ENCODE peak calls at places on chromosomes 7 and 10, in four cellular contexts. Q is A549, R is WTC11, V is K562. I is an unnamed sample.

GRCh38 chr7:42745357-42746022 is 166.4 kb downstream of the C7orf25 start:
- DNase-seq in V (peak), Q (peak), R (peak), I (peak)

GRCh38 chr7:19294629-19295028 is 149.4 kb upstream of the FERD3L start:
- DNase-seq in V (no peak), Q (no peak), R (no peak), I (no peak)

GRCh38 chr10:29807407-29807806 is 172.6 kb upstream of the SVIL start:
- DNase-seq in V (no peak), Q (peak), R (no peak), I (no peak)

GRCh38 chr10:13690281-13690825 is 103.6 kb downstream of the PRPF18 start:
- DNase-seq in Q (no peak), R (peak), V (no peak), I (no peak)

GRCh38 chr10:48582970-48583369 is 21.9 kb downstream of the ARHGAP22 start:
- DNase-seq in R (no peak), V (no peak), Q (no peak), I (no peak)

GRCh38 chr10:5525581-5526271 is 965 bp downstream of the CALML3 start:
- DNase-seq in V (no peak), R (no peak), Q (no peak), I (no peak)

GRCh38 chr10:96756111-96756903 is 36.0 kb upstream of the PIK3AP1 start:
- DNase-seq in R (no peak), V (no peak), Q (no peak), I (no peak)

GRCh38 chr7:156420496-156420895 is 220.1 kb upstream of the RNF32 start:
- DNase-seq in Q (no peak), V (no peak), R (no peak), I (no peak)

GRCh38 chr7:155833651-155834050 is 21.4 kb upstream of the SHH start:
- DNase-seq in Q (no peak), V (no peak), R (no peak), I (no peak)

GRCh38 chr7:50788393-50788792 is 5.7 kb upstream of the GRB10 start:
- DNase-seq in V (no peak), R (no peak), Q (peak), I (no peak)

GRCh38 chr7:55260671-55261385 is 104.3 kb upstream of the LANCL2 start:
- DNase-seq in R (no peak), V (no peak), Q (no peak), I (no peak)

GRCh38 chr7:133253522-133253882 is 624 bp downstream of the EXOC4 start:
- DNase-seq in Q (peak), V (peak), R (no peak), I (peak)

DNA sequence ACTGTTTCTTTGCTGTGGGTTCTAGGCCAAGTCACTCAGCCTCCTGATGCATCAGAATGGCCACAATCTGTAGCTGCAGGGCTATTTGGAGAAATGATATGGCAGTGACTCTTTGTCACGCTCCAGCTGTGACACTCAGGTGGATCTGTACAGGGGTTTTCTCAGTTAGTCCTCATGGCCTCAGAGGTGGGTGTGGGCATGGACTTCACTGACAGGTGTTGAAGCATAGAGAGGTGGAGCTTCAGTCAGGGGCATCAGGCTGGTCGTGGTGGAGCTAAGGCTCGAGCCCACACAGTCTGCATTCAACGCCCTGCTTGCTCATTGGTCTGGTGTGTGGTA is 21.2 kb downstream of the PALD1 start:
- DNase-seq in R (no peak), V (no peak), Q (no peak), I (no peak)
- TF ChIP-seq HMGXB4 in R (no peak), V (no peak), Q (no peak), I (no peak)

GRCh38 chr10:123156091-123156490 is 1.9 kb downstream of the BUB3 start:
- DNase-seq in R (no peak), V (no peak), Q (no peak), I (no peak)
- TF ChIP-seq HMGXB4 in R (no peak), V (no peak), Q (no peak), I (no peak)

GRCh38 chr7:4484545-4484944 is 197.6 kb upstream of the FOXK1 start:
- DNase-seq in R (no peak), V (no peak), Q (no peak), I (no peak)

GRCh38 chr7:4483851-4484250 is 198.2 kb upstream of the FOXK1 start:
- DNase-seq in R (no peak), V (no peak), Q (no peak), I (no peak)

GRCh38 chr7:4479367-4480039 is 202.6 kb upstream of the FOXK1 start:
- DNase-seq in Q (peak), R (peak), V (peak), I (peak)
- TF ChIP-seq HMGXB4 in Q (no peak), R (no peak), V (no peak), I (no peak)

DNA sequence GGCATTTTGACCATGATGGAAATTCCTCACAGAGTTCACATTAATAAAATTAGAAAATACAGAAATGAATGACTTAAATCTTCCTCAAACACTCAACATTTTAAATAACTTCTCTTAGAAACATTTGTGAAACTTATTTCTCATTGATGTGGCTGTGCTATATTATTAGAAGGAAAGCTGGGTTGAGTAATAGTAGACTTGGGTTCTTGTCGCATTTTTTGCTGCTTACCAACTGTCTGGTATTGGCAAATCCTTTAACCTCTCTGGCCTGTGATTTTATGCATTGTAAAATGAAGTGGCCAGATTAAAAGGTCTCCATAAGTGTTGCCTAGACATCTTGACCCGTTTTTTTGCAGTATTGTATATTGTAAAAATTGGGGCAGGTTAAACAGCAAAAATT is 66.5 kb downstream of the VPS50 start:
- DNase-seq in Q (no peak), V (no peak), R (no peak), I (no peak)
- TF ChIP-seq HMGXB4 in Q (no peak), V (no peak), R (no peak), I (no peak)

GRCh38 chr7:150688630-150689029 is 3.1 kb downstream of the GIMAP2 start:
- DNase-seq in Q (no peak), V (no peak), R (no peak), I (no peak)

GRCh38 chr7:150686030-150686626 is 622 bp downstream of the GIMAP2 start:
- DNase-seq in V (no peak), Q (no peak), R (no peak), I (no peak)

GRCh38 chr7:150685219-150686029 is at the start of gene GIMAP2:
- DNase-seq in Q (no peak), R (no peak), V (peak), I (no peak)
- TF ChIP-seq HMGXB4 in Q (no peak), R (no peak), V (no peak), I (no peak)

DNA sequence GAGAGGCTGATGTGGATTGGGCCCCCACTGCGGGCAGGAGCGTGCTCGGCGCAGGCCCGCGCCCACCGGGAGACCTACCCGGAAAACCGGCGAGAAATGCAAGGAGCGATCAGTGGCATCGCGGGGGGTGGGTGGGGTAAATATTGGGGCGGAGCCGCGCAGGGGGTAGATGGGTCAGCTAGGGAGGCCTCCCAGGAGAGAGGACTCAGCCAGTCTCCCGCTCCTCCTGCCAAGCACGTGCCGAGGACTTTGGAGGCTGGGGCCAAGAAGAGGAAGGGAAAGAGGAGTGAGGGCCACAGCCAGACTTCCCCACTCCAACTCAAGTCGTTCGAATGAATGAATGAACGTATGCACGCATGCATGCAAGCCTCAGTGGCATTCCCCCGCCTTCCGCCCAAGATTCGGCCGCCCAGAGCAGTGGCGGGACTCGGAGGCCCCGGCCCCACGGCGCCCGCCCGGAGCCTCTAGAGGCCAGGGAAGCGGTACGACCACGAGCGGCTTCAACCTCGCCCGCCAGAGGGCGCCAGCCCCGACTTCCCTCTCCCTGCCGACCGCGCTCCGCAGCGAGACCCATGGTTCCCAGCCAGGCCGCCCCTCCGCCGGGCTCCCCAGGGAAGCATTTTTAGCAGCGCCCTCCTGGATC is 3.6 kb downstream of the NPM3 start:
- DNase-seq in V (no peak), Q (peak), R (peak), I (no peak)
- TF ChIP-seq HMGXB4 in V (no peak), Q (no peak), R (peak), I (no peak)

DNA sequence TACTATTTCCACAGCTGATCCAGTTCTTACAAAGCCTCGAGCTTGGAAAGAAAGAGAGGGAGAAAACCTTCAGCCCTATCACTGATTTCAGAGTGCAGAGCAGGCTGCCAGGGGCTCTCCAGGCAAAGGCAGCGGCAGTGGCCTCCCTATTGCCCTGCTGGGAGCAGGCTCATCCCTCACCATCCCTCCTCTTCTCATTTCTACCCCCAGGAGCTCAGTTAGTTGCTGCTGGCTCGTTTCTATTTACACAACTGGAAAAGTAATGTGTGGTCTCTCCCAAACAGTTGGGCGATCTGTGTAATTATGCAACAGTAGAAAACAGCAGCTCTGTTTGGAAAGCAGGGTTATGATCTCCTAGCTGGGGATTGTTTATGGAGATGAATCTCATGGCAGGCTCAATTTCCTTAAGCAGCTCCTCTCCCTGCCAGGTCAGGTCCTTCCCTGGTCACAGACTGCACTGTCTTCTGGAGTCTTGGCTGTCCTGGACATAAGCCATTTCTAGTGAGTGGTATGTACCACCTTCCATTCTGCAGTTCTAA is 28.7 kb upstream of the TNS3 start:
- DNase-seq in R (no peak), V (no peak), Q (peak), I (peak)
- TF ChIP-seq HMGXB4 in R (no peak), V (no peak), Q (no peak), I (no peak)

I was measured in HepG2.